ENCODE peak calls at places on chromosomes 12 and 14, in seven cellular contexts. E, X, Z, F, T, K and Y are unnamed samples.
A peak's percentile ranks its signal among the peaks of the same experiment; 100 is the strongest.

GRCh38 chr12:115320967-115321366 is 637.0 kb upstream of the TBX3 start:
- DNase-seq in E (no peak), X (no peak), Z (no peak), F (no peak), T (no peak), K (no peak), Y (no peak)

GRCh38 chr12:67826148-67826547 is 163.1 kb upstream of the IFNG-AS1 start:
- DNase-seq in E (no peak), X (no peak), Z (no peak), F (no peak), T (no peak), K (no peak), Y (no peak)

GRCh38 chr14:68957688-68958248 is 21.3 kb downstream of the ACTN1 start:
- DNase-seq in E (no peak), X (no peak), Z (no peak), F (no peak), T (no peak), K (no peak), Y (no peak)

GRCh38 chr12:64752833-64753238 is 6.4 kb downstream of the GNS start:
- DNase-seq in E (no peak), X (no peak), Z (no peak), F (peak; percentile 30), T (no peak), K (no peak), Y (no peak)

GRCh38 chr12:56337753-56338221 is 897 bp upstream of the IL23A start:
- DNase-seq in E (no peak), X (no peak), Z (no peak), F (no peak), T (no peak), K (no peak), Y (no peak)

GRCh38 chr14:99749142-99749541 is 44.1 kb upstream of the EML1 start:
- DNase-seq in E (no peak), X (peak; percentile 32), Z (no peak), F (no peak), T (no peak), K (no peak), Y (no peak)

GRCh38 chr14:51547701-51548100 is 104.0 kb upstream of the FRMD6 start:
- DNase-seq in E (no peak), X (no peak), Z (no peak), F (no peak), T (no peak), K (no peak), Y (no peak)

GRCh38 chr14:101849125-101849524 is 87.6 kb downstream of the PPP2R5C start:
- DNase-seq in E (no peak), X (no peak), Z (no peak), F (no peak), T (no peak), K (peak; percentile 57), Y (no peak)

GRCh38 chr14:24261969-24262327 is 1.0 kb downstream of the TGM1 start:
- DNase-seq in E (no peak), X (no peak), Z (no peak), F (no peak), T (no peak), K (no peak), Y (no peak)

GRCh38 chr14:35390577-35391387 is 13.8 kb downstream of the NFKBIA start:
- DNase-seq in E (no peak), X (no peak), Z (no peak), F (no peak), T (no peak), K (no peak), Y (peak; percentile 88)

GRCh38 chr12:68368332-68368731 is 36.2 kb upstream of the MDM1 start:
- DNase-seq in E (no peak), X (no peak), Z (no peak), F (no peak), T (no peak), K (no peak), Y (no peak)

GRCh38 chr14:76472199-76472723 is 96.3 kb downstream of the ESRRB start:
- DNase-seq in E (no peak), X (no peak), Z (no peak), F (no peak), T (no peak), K (no peak), Y (no peak)

GRCh38 chr14:61568572-61569011 is 126.7 kb upstream of the HIF1A start:
- DNase-seq in E (no peak), X (peak; percentile 58), Z (no peak), F (no peak), T (peak; percentile 36), K (peak; percentile 69), Y (peak; percentile 43)

GRCh38 chr14:54353694-54354093 is 43.1 kb upstream of the CDKN3 start:
- DNase-seq in E (no peak), X (no peak), Z (no peak), F (no peak), T (no peak), K (no peak), Y (no peak)

GRCh38 chr12:57340104-57340503 is 89.1 kb upstream of the STAC3 start:
- DNase-seq in E (no peak), X (peak; percentile 2), Z (peak; percentile 33), F (peak; percentile 89), T (no peak), K (peak; percentile 30), Y (no peak)

GRCh38 chr14:38592764-38593442 is 337.0 kb upstream of the CLEC14A start:
- DNase-seq in E (no peak), X (no peak), Z (no peak), F (no peak), T (no peak), K (no peak), Y (no peak)

GRCh38 chr14:100679707-100680438 is 46.8 kb upstream of the DLK1 start:
- DNase-seq in E (no peak), X (no peak), Z (no peak), F (peak; percentile 62), T (no peak), K (no peak), Y (no peak)

GRCh38 chr12:43653917-43654316 is 101.9 kb upstream of the ADAMTS20 start:
- DNase-seq in E (no peak), X (no peak), Z (no peak), F (no peak), T (no peak), K (no peak), Y (no peak)

GRCh38 chr12:6941267-6941666 is 2.3 kb upstream of the RNU7-1 start:
- DNase-seq in E (no peak), X (no peak), Z (no peak), F (no peak), T (no peak), K (no peak), Y (no peak)

GRCh38 chr12:32254260-32254659 is 145.1 kb upstream of the FGD4 start:
- DNase-seq in E (no peak), X (no peak), Z (no peak), F (no peak), T (no peak), K (no peak), Y (no peak)

GRCh38 chr12:131007794-131008460 is 54.2 kb downstream of the ADGRD1 start:
- DNase-seq in E (no peak), X (no peak), Z (no peak), F (no peak), T (no peak), K (no peak), Y (no peak)

GRCh38 chr12:12927211-12928079 is 24.5 kb downstream of the GPRC5D start:
- DNase-seq in E (peak; percentile 82), X (no peak), Z (no peak), F (peak; percentile 77), T (peak; percentile 11), K (peak; percentile 92), Y (peak; percentile 62)

GRCh38 chr12:62720661-62721330 is 214.2 kb downstream of the PPM1H start:
- DNase-seq in E (no peak), X (no peak), Z (peak; percentile 57), F (peak; percentile 67), T (no peak), K (no peak), Y (peak; percentile 91)

GRCh38 chr12:57272337-57273151 is 21.6 kb upstream of the STAC3 start:
- DNase-seq in E (no peak), X (no peak), Z (no peak), F (peak; percentile 36), T (no peak), K (no peak), Y (no peak)

GRCh38 chr12:89469361-89469760 is 55.2 kb downstream of the GALNT4 start:
- DNase-seq in E (no peak), X (no peak), Z (no peak), F (peak; percentile 66), T (no peak), K (no peak), Y (no peak)

GRCh38 chr14:68397371-68397779 is 395.5 kb downstream of the ZFP36L1 start:
- DNase-seq in E (no peak), X (no peak), Z (peak; percentile 33), F (no peak), T (no peak), K (peak; percentile 74), Y (peak; percentile 66)

GRCh38 chr12:46160081-46160980 is 108.5 kb downstream of the SLC38A1 start:
- DNase-seq in E (no peak), X (no peak), Z (no peak), F (peak; percentile 75), T (no peak), K (no peak), Y (peak; percentile 17)

GRCh38 chr14:92988786-92989755 is 66.1 kb downstream of the CHGA start:
- DNase-seq in E (no peak), X (no peak), Z (no peak), F (no peak), T (no peak), K (no peak), Y (no peak)

GRCh38 chr12:8078400-8078799 is 3.7 kb upstream of the NECAP1 start:
- DNase-seq in E (no peak), X (peak; percentile 62), Z (no peak), F (peak; percentile 85), T (peak; percentile 55), K (peak; percentile 22), Y (no peak)

GRCh38 chr12:129201029-129201428 is 347.8 kb downstream of the GLT1D1 start:
- DNase-seq in E (no peak), X (no peak), Z (no peak), F (no peak), T (no peak), K (no peak), Y (no peak)

GRCh38 chr12:54229624-54230212 is 40.9 kb upstream of the SMUG1 start:
- DNase-seq in E (no peak), X (no peak), Z (no peak), F (peak; percentile 96), T (no peak), K (no peak), Y (no peak)

GRCh38 chr12:29505078-29505477 is 7.6 kb upstream of the OVCH1 start:
- DNase-seq in E (no peak), X (no peak), Z (no peak), F (no peak), T (no peak), K (no peak), Y (no peak)

GRCh38 chr12:113109872-113110623 is 25.5 kb downstream of the RASAL1 start:
- DNase-seq in E (no peak), X (no peak), Z (no peak), F (no peak), T (no peak), K (no peak), Y (no peak)

GRCh38 chr12:11650279-11650696 is 814 bp downstream of the ETV6 start:
- DNase-seq in E (no peak), X (peak; percentile 79), Z (no peak), F (no peak), T (peak; percentile 14), K (peak; percentile 58), Y (no peak)

GRCh38 chr14:81400852-81401251 is 728 bp upstream of the STON2 start:
- DNase-seq in E (no peak), X (peak; percentile 43), Z (no peak), F (peak; percentile 88), T (no peak), K (peak; percentile 72), Y (peak; percentile 21)

GRCh38 chr14:60160422-60160821 is 4.8 kb downstream of the DHRS7 start:
- DNase-seq in E (no peak), X (no peak), Z (no peak), F (no peak), T (no peak), K (no peak), Y (no peak)